ENCODE peak calls at places on chromosomes 11 and 22, in five cellular contexts. One of them, this sample, is unnamed.

GRCh38 chr11:112425121-112425520 is 164.5 kb upstream of the PLET1 start:
- DNase-seq in sigmoid colon: no peak
- DNase-seq in NCI-H345: no peak
- DNase-seq in glutamatergic neuron: no peak
- DNase-seq in LoVo: no peak
- DNase-seq in this sample: no peak

GRCh38 chr11:116107229-116107628 is 603.0 kb upstream of the CADM1 start:
- DNase-seq in glutamatergic neuron: no peak
- DNase-seq in LoVo: no peak
- DNase-seq in NCI-H345: no peak
- DNase-seq in sigmoid colon: no peak
- DNase-seq in this sample: no peak

GRCh38 chr11:70186936-70187335 is 16.2 kb upstream of the FADD start:
- DNase-seq in sigmoid colon: no peak
- DNase-seq in LoVo: no peak
- DNase-seq in NCI-H345: no peak
- DNase-seq in glutamatergic neuron: no peak
- DNase-seq in this sample: no peak

GRCh38 chr11:78385205-78385604 is 32.4 kb downstream of the GAB2 start:
- DNase-seq in sigmoid colon: no peak
- DNase-seq in glutamatergic neuron: no peak
- DNase-seq in NCI-H345: no peak
- DNase-seq in LoVo: no peak
- DNase-seq in this sample: no peak

GRCh38 chr22:22158207-22158816 is 86.3 kb upstream of the VPREB1 start:
- DNase-seq in sigmoid colon: no peak
- DNase-seq in glutamatergic neuron: no peak
- DNase-seq in NCI-H345: no peak
- DNase-seq in LoVo: no peak
- DNase-seq in this sample: no peak

GRCh38 chr11:69443138-69443967 is 38.1 kb upstream of the LINC01488 start:
- DNase-seq in LoVo: no peak
- DNase-seq in NCI-H345: peak; percentile 41
- DNase-seq in glutamatergic neuron: peak; percentile 90
- DNase-seq in sigmoid colon: peak; percentile 94
- DNase-seq in this sample: peak; percentile 95

GRCh38 chr11:8722156-8722555 is 39.6 kb downstream of the RPL27A start:
- DNase-seq in LoVo: no peak
- DNase-seq in sigmoid colon: peak; percentile 79
- DNase-seq in glutamatergic neuron: no peak
- DNase-seq in NCI-H345: no peak
- DNase-seq in this sample: no peak

GRCh38 chr22:26339755-26340154 is 89.3 kb upstream of the ASPHD2 start:
- DNase-seq in glutamatergic neuron: no peak
- DNase-seq in LoVo: no peak
- DNase-seq in sigmoid colon: peak; percentile 21
- DNase-seq in NCI-H345: no peak
- DNase-seq in this sample: no peak

GRCh38 chr11:43567396-43567975 is 113.1 kb upstream of the HSD17B12 start:
- DNase-seq in glutamatergic neuron: no peak
- DNase-seq in LoVo: peak; percentile 60
- DNase-seq in sigmoid colon: no peak
- DNase-seq in NCI-H345: peak; percentile 48
- DNase-seq in this sample: peak; percentile 67

GRCh38 chr11:128469220-128469619 is 118.1 kb downstream of the ETS1 start:
- DNase-seq in LoVo: no peak
- DNase-seq in NCI-H345: no peak
- DNase-seq in sigmoid colon: no peak
- DNase-seq in glutamatergic neuron: no peak
- DNase-seq in this sample: no peak

GRCh38 chr22:38051900-38052862 is 5.0 kb upstream of the PICK1 start:
- DNase-seq in glutamatergic neuron: peak; percentile 89
- DNase-seq in sigmoid colon: peak; percentile 89
- DNase-seq in NCI-H345: peak; percentile 71
- DNase-seq in LoVo: peak; percentile 86
- DNase-seq in this sample: peak; percentile 80

GRCh38 chr22:28771195-28771791 is 1.2 kb upstream of the CCDC117 start:
- DNase-seq in LoVo: no peak
- DNase-seq in NCI-H345: peak; percentile 62
- DNase-seq in glutamatergic neuron: no peak
- DNase-seq in sigmoid colon: no peak
- DNase-seq in this sample: no peak

GRCh38 chr22:46086577-46087335 is 63.6 kb upstream of the PPARA start:
- DNase-seq in NCI-H345: no peak
- DNase-seq in sigmoid colon: peak; percentile 73
- DNase-seq in LoVo: no peak
- DNase-seq in glutamatergic neuron: no peak
- DNase-seq in this sample: peak; percentile 61

GRCh38 chr11:94504689-94505293 is 7.5 kb upstream of the C11orf97 start:
- DNase-seq in LoVo: peak; percentile 57
- DNase-seq in sigmoid colon: no peak
- DNase-seq in NCI-H345: peak; percentile 46
- DNase-seq in glutamatergic neuron: no peak
- DNase-seq in this sample: peak; percentile 66

GRCh38 chr11:42974510-42974909 is 337.3 kb upstream of the API5 start:
- DNase-seq in glutamatergic neuron: no peak
- DNase-seq in sigmoid colon: no peak
- DNase-seq in LoVo: no peak
- DNase-seq in NCI-H345: no peak
- DNase-seq in this sample: no peak

GRCh38 chr22:37229805-37230672 is 14.0 kb downstream of the RAC2 start:
- DNase-seq in LoVo: no peak
- DNase-seq in glutamatergic neuron: no peak
- DNase-seq in sigmoid colon: no peak
- DNase-seq in NCI-H345: no peak
- DNase-seq in this sample: peak; percentile 32

GRCh38 chr11:92268546-92268945 is 43.9 kb downstream of the FAT3 start:
- DNase-seq in glutamatergic neuron: no peak
- DNase-seq in sigmoid colon: no peak
- DNase-seq in NCI-H345: no peak
- DNase-seq in LoVo: no peak
- DNase-seq in this sample: peak; percentile 11

GRCh38 chr11:112017538-112017937 is 7.7 kb upstream of the DLAT start:
- DNase-seq in sigmoid colon: no peak
- DNase-seq in glutamatergic neuron: no peak
- DNase-seq in NCI-H345: no peak
- DNase-seq in LoVo: no peak
- DNase-seq in this sample: peak; percentile 69

GRCh38 chr22:33240901-33241300 is 182.7 kb upstream of the SYN3 start:
- DNase-seq in LoVo: no peak
- DNase-seq in NCI-H345: no peak
- DNase-seq in glutamatergic neuron: no peak
- DNase-seq in sigmoid colon: no peak
- DNase-seq in this sample: no peak

GRCh38 chr11:38226684-38227083 is 1628.6 kb upstream of the RAG2 start:
- DNase-seq in NCI-H345: no peak
- DNase-seq in sigmoid colon: no peak
- DNase-seq in glutamatergic neuron: no peak
- DNase-seq in LoVo: no peak
- DNase-seq in this sample: no peak

GRCh38 chr11:24233041-24233440 is 263.8 kb upstream of the LUZP2 start:
- DNase-seq in sigmoid colon: no peak
- DNase-seq in NCI-H345: no peak
- DNase-seq in LoVo: no peak
- DNase-seq in glutamatergic neuron: no peak
- DNase-seq in this sample: no peak

GRCh38 chr11:24704716-24705115 is 207.9 kb downstream of the LUZP2 start:
- DNase-seq in sigmoid colon: no peak
- DNase-seq in LoVo: no peak
- DNase-seq in NCI-H345: no peak
- DNase-seq in glutamatergic neuron: no peak
- DNase-seq in this sample: no peak

GRCh38 chr22:40792451-40792850 is 26.7 kb downstream of the SLC25A17 start:
- DNase-seq in glutamatergic neuron: no peak
- DNase-seq in NCI-H345: no peak
- DNase-seq in LoVo: no peak
- DNase-seq in sigmoid colon: no peak
- DNase-seq in this sample: no peak

This sample was measured in myocyte.